ENCODE peak calls at places on chromosomes 5 and 9, in nine cellular contexts. A is colonic mucosa; E is neural crest cell; M is NCI-H460; R is WTC11; C is mucosa of descending colon; W is CD8-positive, alpha-beta memory T cell; T is progenitor cell of endocrine pancreas; X is ACHN. G is an unnamed sample.

GRCh38 chr5:135069016-135069770 is 35.2 kb upstream of the PITX1 start:
- DNase-seq in A (no peak), E (no peak), M (no peak), R (no peak), C (no peak), W (no peak), T (no peak), X (no peak), G (no peak)

GRCh38 chr5:179261301-179262125 is 83.7 kb downstream of the ADAMTS2 start:
- DNase-seq in A (no peak), E (peak), M (no peak), R (peak), C (no peak), W (no peak), T (no peak), X (no peak), G (no peak)

GRCh38 chr5:25707093-25707492 is 1062.3 kb upstream of the CDH10 start:
- DNase-seq in A (no peak), E (no peak), M (no peak), R (no peak), C (no peak), W (no peak), T (no peak), X (no peak), G (no peak)

GRCh38 chr5:5585751-5586341 is 163.4 kb downstream of the ICE1 start:
- DNase-seq in A (no peak), E (no peak), M (no peak), R (no peak), C (no peak), W (no peak), T (no peak), X (no peak), G (no peak)

GRCh38 chr9:627571-627970 is 213.9 kb upstream of the DMRT1 start:
- DNase-seq in A (no peak), E (no peak), M (no peak), R (no peak), C (no peak), W (no peak), T (no peak), X (no peak), G (no peak)

GRCh38 chr5:160774646-160775313 is 77.2 kb downstream of the ATP10B start:
- DNase-seq in A (no peak), E (peak), M (no peak), R (no peak), C (no peak), W (no peak), T (no peak), X (no peak), G (no peak)

GRCh38 chr5:177306674-177307543 is 3.3 kb downstream of the PRELID1 start:
- DNase-seq in A (no peak), E (no peak), M (no peak), R (no peak), C (no peak), W (no peak), T (no peak), X (no peak), G (no peak)

GRCh38 chr9:18343799-18344198 is 130.2 kb upstream of the ADAMTSL1 start:
- DNase-seq in A (no peak), E (no peak), M (no peak), R (no peak), C (no peak), W (no peak), T (no peak), X (no peak), G (no peak)

GRCh38 chr5:170629566-170630175 is 125.9 kb downstream of the KCNIP1 start:
- DNase-seq in A (no peak), E (no peak), M (no peak), R (no peak), C (no peak), W (no peak), T (no peak), X (no peak), G (no peak)

GRCh38 chr5:175772747-175773533 is 98.4 kb upstream of the CPLX2 start:
- DNase-seq in A (no peak), E (no peak), M (no peak), R (peak), C (no peak), W (no peak), T (no peak), X (no peak), G (no peak)

G was measured in iPS DF 19.7.